ENCODE peak calls at places on chromosomes 7 and 10, in seven cellular contexts. H is GM10248; I is BE2C; R is aorta; V is lung; O is stimulated activated CD8-positive, alpha-beta memory T cell treated with anti-CD3 and anti-CD28 coated beads, Interleukin-4, amount 100 ng/mL, for 1 hour; D is ELR. P is an unnamed sample.

GRCh38 chr10:36423821-36424248 is 701.6 kb upstream of the ANKRD30A start:
- DNase-seq in O (no peak), R (no peak), I (no peak), H (no peak), D (no peak), V (no peak), P (no peak)

GRCh38 chr7:156459067-156459466 is 181.5 kb upstream of the RNF32 start:
- DNase-seq in I (no peak), H (no peak), D (no peak), R (no peak), V (no peak), O (no peak), P (no peak)

GRCh38 chr10:130326954-130327353 is 190.8 kb downstream of the GLRX3 start:
- DNase-seq in D (no peak), R (no peak), H (no peak), I (no peak), O (no peak), V (no peak), P (no peak)

GRCh38 chr7:40584667-40585433 is 450.0 kb downstream of the SUGCT start:
- DNase-seq in R (no peak), H (no peak), V (no peak), I (no peak), D (peak), O (no peak), P (no peak)

GRCh38 chr10:47449102-47449978 is 34.6 kb downstream of the ANXA8 start:
- DNase-seq in H (no peak), V (no peak), R (no peak), I (no peak), O (no peak), D (no peak), P (no peak)

GRCh38 chr10:118457824-118458428 is 115.8 kb upstream of the FAM204A start:
- DNase-seq in H (no peak), O (no peak), I (no peak), D (no peak), R (no peak), V (no peak), P (no peak)

GRCh38 chr10:102118867-102119266 is 1.3 kb downstream of the LDB1 start:
- DNase-seq in H (no peak), O (no peak), D (no peak), V (no peak), R (no peak), I (peak), P (peak)

GRCh38 chr7:47291461-47292051 is 290.4 kb downstream of the TNS3 start:
- DNase-seq in R (no peak), O (no peak), D (peak), I (no peak), H (peak), V (no peak), P (peak)

GRCh38 chr7:111900283-111900682 is 305.9 kb downstream of the DOCK4 start:
- DNase-seq in I (no peak), D (no peak), O (no peak), R (no peak), V (no peak), H (no peak), P (no peak)

P was measured in colonic mucosa.